ENCODE peak calls at places on chromosome 16, in four cellular contexts. O is GM13976; T is fibroblast of the conjunctiva; K is CD4-positive, CD25-positive, alpha-beta regulatory T cell. U is an unnamed sample.
A peak's percentile ranks its signal among the peaks of the same experiment; 100 is the strongest.

GRCh38 chr16:51465026-51465425 is 314.0 kb upstream of the SALL1 start:
- DNase-seq in T (no peak), K (no peak), O (no peak), U (no peak)

GRCh38 chr16:75764154-75764768 is 38.0 kb upstream of the CPHXL start:
- DNase-seq in O (peak; percentile 67), K (peak; percentile 84), T (peak; percentile 60), U (peak; percentile 87)

GRCh38 chr16:11564046-11564926 is 22.4 kb downstream of the LITAF start:
- DNase-seq in T (no peak), O (no peak), K (no peak), U (no peak)

GRCh38 chr16:53773881-53774280 is 69.9 kb downstream of the FTO start:
- DNase-seq in K (no peak), O (no peak), T (no peak), U (no peak)

GRCh38 chr16:66467611-66468010 is 40.5 kb downstream of the BEAN1 start:
- DNase-seq in O (no peak), K (no peak), T (no peak), U (no peak)

GRCh38 chr16:70454221-70455034 is at the start of gene FCSK:
- DNase-seq in K (peak; percentile 79), T (no peak), O (peak; percentile 89), U (peak; percentile 80)

GRCh38 chr16:8187782-8188372 is 402.4 kb downstream of the TMEM114 start:
- DNase-seq in K (no peak), O (no peak), T (no peak), U (no peak)

GRCh38 chr16:28863929-28864886 is 565 bp downstream of the SH2B1 start:
- DNase-seq in K (peak; percentile 17), T (no peak), O (peak; percentile 40), U (no peak)

GRCh38 chr16:66977341-66978113 is 10.9 kb upstream of the CES4A start:
- DNase-seq in K (peak; percentile 90), T (peak; percentile 76), O (peak; percentile 90), U (peak; percentile 90)

GRCh38 chr16:78094166-78094565 is 5.3 kb upstream of the WWOX start:
- DNase-seq in T (no peak), K (no peak), O (no peak), U (no peak)

GRCh38 chr16:12097523-12098428 is 121.2 kb downstream of the SNX29 start:
- DNase-seq in T (peak; percentile 39), O (no peak), K (no peak), U (no peak)

GRCh38 chr16:474420-475122 is 49.1 kb downstream of the RAB11FIP3 start:
- DNase-seq in T (no peak), O (no peak), K (no peak), U (no peak)

GRCh38 chr16:49838361-49838638 is 17.6 kb downstream of the ZNF423 start:
- DNase-seq in O (no peak), T (no peak), K (no peak), U (no peak)

GRCh38 chr16:88904676-88905365 is 38.4 kb upstream of the PABPN1L start:
- DNase-seq in K (no peak), T (no peak), O (no peak), U (no peak)

GRCh38 chr16:24984101-24984500 is 31.1 kb downstream of the ARHGAP17 start:
- DNase-seq in O (no peak), K (no peak), T (no peak), U (no peak)